ENCODE peak calls at places on chromosome 11, in five cellular contexts. L, R, B, D and F are unnamed samples.

GRCh38 chr11:123742334-123742733 is 874 bp upstream of the ZNF202 start:
- DNase-seq in L (no peak), R (no peak), B (no peak), D (no peak), F (no peak)

GRCh38 chr11:118088531-118088930 is 1.8 kb upstream of the SMIM35 start:
- DNase-seq in L (no peak), R (no peak), B (no peak), D (no peak), F (no peak)

GRCh38 chr11:31974737-31975136 is 116.1 kb upstream of the RCN1 start:
- DNase-seq in L (no peak), R (peak; percentile 76), B (no peak), D (no peak), F (no peak)

GRCh38 chr11:2944953-2945756 is 15.9 kb upstream of the PHLDA2 start:
- DNase-seq in L (no peak), R (peak; percentile 70), B (peak; percentile 97), D (peak; percentile 43), F (peak; percentile 87)

GRCh38 chr11:16860632-16861031 is 122.2 kb downstream of the C11orf58 start:
- DNase-seq in L (no peak), R (no peak), B (no peak), D (no peak), F (no peak)

GRCh38 chr11:78101073-78101472 is 21.4 kb upstream of the NDUFC2 start:
- DNase-seq in L (no peak), R (no peak), B (no peak), D (no peak), F (no peak)

GRCh38 chr11:128726464-128727139 is 32.7 kb downstream of the FLI1 start:
- DNase-seq in L (peak; percentile 12), R (no peak), B (no peak), D (peak; percentile 33), F (no peak)

GRCh38 chr11:115201121-115201792 is 303.0 kb downstream of the CADM1 start:
- DNase-seq in L (no peak), R (peak; percentile 72), B (no peak), D (no peak), F (no peak)

GRCh38 chr11:87292598-87292997 is 254.9 kb downstream of the TMEM135 start:
- DNase-seq in L (no peak), R (no peak), B (no peak), D (no peak), F (no peak)

GRCh38 chr11:130485983-130486970 is 37.8 kb downstream of the ADAMTS15 start:
- DNase-seq in L (no peak), R (no peak), B (no peak), D (no peak), F (no peak)

GRCh38 chr11:93444671-93445073 is 98.5 kb downstream of the SMCO4 start:
- DNase-seq in L (no peak), R (peak; percentile 82), B (peak; percentile 43), D (peak; percentile 8), F (no peak)

GRCh38 chr11:90288207-90288821 is 65.5 kb upstream of the CHORDC1 start:
- DNase-seq in L (no peak), R (no peak), B (no peak), D (no peak), F (no peak)

GRCh38 chr11:73170140-73170539 is 28.0 kb upstream of the FCHSD2 start:
- DNase-seq in L (no peak), R (no peak), B (no peak), D (no peak), F (no peak)

GRCh38 chr11:128607819-128608218 is 20.5 kb upstream of the ETS1 start:
- DNase-seq in L (no peak), R (no peak), B (no peak), D (no peak), F (no peak)

GRCh38 chr11:47351159-47352126 is 1.1 kb downstream of the MYBPC3 start:
- DNase-seq in L (no peak), R (no peak), B (no peak), D (no peak), F (no peak)

GRCh38 chr11:115581871-115582639 is 77.8 kb upstream of the CADM1 start:
- DNase-seq in L (no peak), R (no peak), B (no peak), D (no peak), F (no peak)

GRCh38 chr11:133149698-133150097 is 382.6 kb downstream of the OPCML start:
- DNase-seq in L (no peak), R (no peak), B (no peak), D (no peak), F (no peak)

GRCh38 chr11:77188912-77189491 is 61.0 kb downstream of the MYO7A start:
- DNase-seq in L (no peak), R (no peak), B (peak; percentile 67), D (no peak), F (no peak)

GRCh38 chr11:46380340-46381045 is 976 bp upstream of the MDK start:
- DNase-seq in L (no peak), R (no peak), B (peak; percentile 92), D (peak; percentile 65), F (peak; percentile 70)